ENCODE peak calls at places on chromosome X, in five cellular contexts. Q is activated T-helper 1 cell treated with anti-CD3 and anti-CD28 coated beads, Interleukin-2, amount 50 U/mL, for 16 hours; F is A673; D is D721Med; M is HCEC 1CT. U is an unnamed sample.

GRCh38 chrX:16678689-16679088 is 28.7 kb downstream of the S100G start:
- DNase-seq in F (no peak), D (no peak), M (no peak), Q (no peak), U (no peak)

GRCh38 chrX:57902633-57903032 is 7.6 kb downstream of the ZXDA start:
- DNase-seq in Q (no peak), M (no peak), F (peak), D (no peak), U (no peak)

GRCh38 chrX:153500676-153501280 is 6.0 kb downstream of the BGN start:
- DNase-seq in F (no peak), M (no peak), D (no peak), Q (no peak), U (no peak)

GRCh38 chrX:107542500-107542899 is 85.8 kb upstream of the PRPS1 start:
- DNase-seq in D (no peak), F (peak), M (peak), Q (no peak), U (no peak)

GRCh38 chrX:72262077-72262476 is 15.0 kb downstream of the RPS4X start:
- DNase-seq in Q (no peak), D (no peak), F (no peak), M (no peak), U (no peak)

GRCh38 chrX:16662402-16662801 is 12.4 kb downstream of the S100G start:
- DNase-seq in F (no peak), Q (no peak), M (no peak), D (no peak), U (no peak)

GRCh38 chrX:13377537-13377936 is 57.7 kb upstream of the ATXN3L start:
- DNase-seq in D (peak), M (peak), F (peak), Q (no peak), U (no peak)

GRCh38 chrX:17242470-17242869 is 132.5 kb upstream of the NHS start:
- DNase-seq in D (no peak), M (peak), F (peak), Q (no peak), U (no peak)

GRCh38 chrX:19017271-19017670 is 33.4 kb upstream of the PHKA2 start:
- DNase-seq in F (peak), D (peak), Q (no peak), M (peak), U (peak)

GRCh38 chrX:135389717-135390116 is 32.0 kb upstream of the SMIM10L2A start:
- DNase-seq in Q (no peak), M (no peak), F (no peak), D (no peak), U (no peak)

GRCh38 chrX:106159861-106160282 is 8.2 kb upstream of the PWWP3B start:
- DNase-seq in F (no peak), D (no peak), M (no peak), Q (no peak), U (no peak)

GRCh38 chrX:130173190-130173895 is 1.6 kb downstream of the RAB33A start:
- DNase-seq in M (peak), D (no peak), Q (no peak), F (no peak), U (peak)

GRCh38 chrX:32530802-32531403 is 680.4 kb downstream of the DMD start:
- DNase-seq in M (peak), F (peak), Q (no peak), D (no peak), U (no peak)

GRCh38 chrX:153861733-153862300 is 24.2 kb downstream of the L1CAM start:
- DNase-seq in Q (no peak), F (no peak), D (no peak), M (no peak), U (no peak)

GRCh38 chrX:149039057-149039456 is 466.0 kb downstream of the IDS start:
- DNase-seq in D (no peak), F (no peak), M (no peak), Q (no peak), U (no peak)

GRCh38 chrX:23035493-23035892 is 35.7 kb downstream of the DDX53 start:
- DNase-seq in M (no peak), F (no peak), D (no peak), Q (no peak), U (no peak)

GRCh38 chrX:40207626-40208025 is 109.9 kb upstream of the BCOR start:
- DNase-seq in M (peak), D (no peak), F (no peak), Q (no peak), U (peak)

GRCh38 chrX:46649421-46650260 is 76.1 kb downstream of the CHST7 start:
- DNase-seq in Q (no peak), D (no peak), M (no peak), F (peak), U (no peak)

GRCh38 chrX:100407784-100408642 is 2.1 kb downstream of the PCDH19 start:
- DNase-seq in D (no peak), Q (no peak), M (no peak), F (no peak), U (no peak)

GRCh38 chrX:43885617-43886016 is 3.4 kb upstream of the MAOB start:
- DNase-seq in Q (no peak), F (no peak), M (no peak), D (no peak), U (no peak)

GRCh38 chrX:106249706-106250379 is 81.7 kb downstream of the PWWP3B start:
- DNase-seq in Q (no peak), D (no peak), M (no peak), F (no peak), U (no peak)

GRCh38 chrX:50114113-50114512 is 86.7 kb downstream of the AKAP4 start:
- DNase-seq in M (no peak), F (no peak), Q (no peak), D (no peak), U (no peak)

GRCh38 chrX:48956728-48957414 is 536 bp downstream of the OTUD5 start:
- DNase-seq in D (no peak), F (no peak), M (no peak), Q (no peak), U (no peak)

GRCh38 chrX:136497556-136498048 is at the start of gene HTATSF1:
- DNase-seq in D (no peak), M (no peak), Q (no peak), F (no peak), U (no peak)

GRCh38 chrX:20060961-20061868 is 55.5 kb downstream of the MAP7D2 start:
- DNase-seq in M (no peak), Q (no peak), D (no peak), F (no peak), U (no peak)

GRCh38 chrX:7133036-7133412 is 14.5 kb upstream of the STS start:
- DNase-seq in F (no peak), D (no peak), Q (no peak), M (no peak), U (no peak)

GRCh38 chrX:21741869-21742701 is 15.8 kb downstream of the SMPX start:
- DNase-seq in Q (no peak), M (no peak), F (no peak), D (no peak), U (no peak)

GRCh38 chrX:19839770-19840254 is 47.6 kb downstream of the SH3KBP1 start:
- DNase-seq in F (no peak), D (no peak), M (no peak), Q (no peak), U (no peak)

U was measured in H54.